ENCODE peak calls at places on chromosomes 12 and 14, in seven cellular contexts. E, A, M, Z, F, Y and U are unnamed samples.

GRCh38 chr12:89353188-89353822 is 1.0 kb upstream of the DUSP6 start:
- DNase-seq in E (no peak), A (no peak), M (peak; percentile 75), Z (peak; percentile 65), F (peak; percentile 58), Y (no peak), U (peak; percentile 86)

GRCh38 chr12:72264548-72265175 is 7.5 kb upstream of the TRHDE start:
- DNase-seq in E (no peak), A (no peak), M (peak; percentile 33), Z (no peak), F (no peak), Y (no peak), U (no peak)

GRCh38 chr12:78403136-78403535 is 461.4 kb upstream of the SYT1 start:
- DNase-seq in E (no peak), A (peak; percentile 75), M (peak; percentile 40), Z (no peak), F (no peak), Y (no peak), U (no peak)

GRCh38 chr14:87628129-87628528 is 364.9 kb downstream of the GALC start:
- DNase-seq in E (no peak), A (no peak), M (peak; percentile 36), Z (peak; percentile 17), F (no peak), Y (no peak), U (no peak)

GRCh38 chr14:69105326-69105725 is 47.6 kb downstream of the DCAF5 start:
- DNase-seq in E (no peak), A (no peak), M (peak; percentile 84), Z (no peak), F (no peak), Y (no peak), U (no peak)

GRCh38 chr14:89268514-89268913 is 148.5 kb downstream of the FOXN3 start:
- DNase-seq in E (no peak), A (no peak), M (no peak), Z (no peak), F (no peak), Y (no peak), U (no peak)

GRCh38 chr14:55188686-55189295 is 2.6 kb downstream of the DLGAP5 start:
- DNase-seq in E (no peak), A (no peak), M (peak; percentile 11), Z (no peak), F (no peak), Y (no peak), U (no peak)

GRCh38 chr14:75069021-75069810 is at the start of gene ZC2HC1C:
- DNase-seq in E (no peak), A (peak; percentile 51), M (peak; percentile 89), Z (peak; percentile 94), F (peak; percentile 46), Y (peak; percentile 67), U (peak; percentile 86)

GRCh38 chr12:105330938-105331804 is 680 bp downstream of the C12orf75 start:
- DNase-seq in E (no peak), A (no peak), M (no peak), Z (no peak), F (no peak), Y (no peak), U (no peak)

GRCh38 chr12:41699658-41700057 is 445.0 kb downstream of the GXYLT1 start:
- DNase-seq in E (no peak), A (no peak), M (no peak), Z (no peak), F (peak; percentile 80), Y (no peak), U (no peak)

GRCh38 chr12:13273850-13274249 is 77.3 kb downstream of the EMP1 start:
- DNase-seq in E (no peak), A (no peak), M (no peak), Z (no peak), F (no peak), Y (no peak), U (peak; percentile 21)

GRCh38 chr12:127355061-127355820 is 911.7 kb upstream of the TMEM132C start:
- DNase-seq in E (no peak), A (no peak), M (peak; percentile 6), Z (peak; percentile 2), F (no peak), Y (peak; percentile 9), U (no peak)

GRCh38 chr12:48780381-48781025 is 8.4 kb downstream of the ADCY6 start:
- DNase-seq in E (no peak), A (no peak), M (no peak), Z (no peak), F (no peak), Y (no peak), U (no peak)

GRCh38 chr12:94595152-94595551 is 55.2 kb downstream of the TMCC3 start:
- DNase-seq in E (no peak), A (no peak), M (no peak), Z (no peak), F (no peak), Y (no peak), U (no peak)

GRCh38 chr14:84303140-84303539 is 1226.8 kb upstream of the FLRT2 start:
- DNase-seq in E (no peak), A (no peak), M (no peak), Z (no peak), F (no peak), Y (no peak), U (no peak)

GRCh38 chr14:105398726-105399440 is 545 bp downstream of the TEX22 start:
- DNase-seq in E (no peak), A (no peak), M (peak; percentile 39), Z (no peak), F (no peak), Y (no peak), U (no peak)

GRCh38 chr12:47769234-47770085 is 3.6 kb upstream of the SLC48A1 start:
- DNase-seq in E (no peak), A (no peak), M (no peak), Z (no peak), F (no peak), Y (no peak), U (no peak)

GRCh38 chr12:19129121-19129485 is 430 bp upstream of the PLEKHA5 start:
- DNase-seq in E (no peak), A (no peak), M (peak; percentile 47), Z (no peak), F (no peak), Y (no peak), U (no peak)

GRCh38 chr12:88516811-88517210 is 63.5 kb downstream of the KITLG start:
- DNase-seq in E (no peak), A (no peak), M (no peak), Z (no peak), F (no peak), Y (no peak), U (no peak)